ENCODE peak calls at places on chromosomes 13 and 19, in eight cellular contexts. One of them, this sample, is unnamed.

GRCh38 chr19:28039677-28040381 is 1173.1 kb downstream of the UQCRFS1 start:
- DNase-seq in tibial nerve: no peak
- DNase-seq in upper lobe of right lung: no peak
- DNase-seq in cardiac muscle cell: no peak
- DNase-seq in CD8-positive, alpha-beta memory T cell: no peak
- DNase-seq in HL-60: no peak
- DNase-seq in fibroblast of lung: no peak
- DNase-seq in OCI-LY7: no peak
- DNase-seq in this sample: no peak

GRCh38 chr13:110706570-110707378 is 858 bp upstream of the CARS2 start:
- DNase-seq in tibial nerve: no peak
- DNase-seq in upper lobe of right lung: no peak
- DNase-seq in cardiac muscle cell: no peak
- DNase-seq in CD8-positive, alpha-beta memory T cell: no peak
- DNase-seq in HL-60: no peak
- DNase-seq in fibroblast of lung: no peak
- DNase-seq in OCI-LY7: no peak
- DNase-seq in this sample: no peak

GRCh38 chr13:33514362-33514761 is 228.8 kb upstream of the STARD13 start:
- DNase-seq in tibial nerve: no peak
- DNase-seq in upper lobe of right lung: no peak
- DNase-seq in cardiac muscle cell: no peak
- DNase-seq in CD8-positive, alpha-beta memory T cell: no peak
- DNase-seq in HL-60: no peak
- DNase-seq in fibroblast of lung: no peak
- DNase-seq in OCI-LY7: peak
- DNase-seq in this sample: no peak

GRCh38 chr13:99312493-99312883 is 5.3 kb upstream of the GPR183 start:
- DNase-seq in tibial nerve: peak
- DNase-seq in upper lobe of right lung: peak
- DNase-seq in cardiac muscle cell: peak
- DNase-seq in CD8-positive, alpha-beta memory T cell: no peak
- DNase-seq in HL-60: peak
- DNase-seq in fibroblast of lung: peak
- DNase-seq in OCI-LY7: no peak
- DNase-seq in this sample: peak

GRCh38 chr19:18741566-18742121 is 49.5 kb downstream of the COMP start:
- DNase-seq in tibial nerve: no peak
- DNase-seq in upper lobe of right lung: peak
- DNase-seq in cardiac muscle cell: no peak
- DNase-seq in CD8-positive, alpha-beta memory T cell: no peak
- DNase-seq in HL-60: no peak
- DNase-seq in fibroblast of lung: no peak
- DNase-seq in OCI-LY7: no peak
- DNase-seq in this sample: no peak

GRCh38 chr19:1690570-1691307 is 38.3 kb upstream of the TCF3 start:
- DNase-seq in tibial nerve: no peak
- DNase-seq in upper lobe of right lung: peak
- DNase-seq in cardiac muscle cell: peak
- DNase-seq in CD8-positive, alpha-beta memory T cell: peak
- DNase-seq in HL-60: peak
- DNase-seq in fibroblast of lung: no peak
- DNase-seq in OCI-LY7: peak
- DNase-seq in this sample: no peak

GRCh38 chr13:20247403-20247802 is 15.3 kb upstream of the GJB6 start:
- DNase-seq in tibial nerve: no peak
- DNase-seq in upper lobe of right lung: no peak
- DNase-seq in cardiac muscle cell: no peak
- DNase-seq in CD8-positive, alpha-beta memory T cell: no peak
- DNase-seq in HL-60: no peak
- DNase-seq in fibroblast of lung: no peak
- DNase-seq in OCI-LY7: no peak
- DNase-seq in this sample: no peak

GRCh38 chr19:51600940-51601575 is 29.1 kb downstream of the SIGLEC5 start:
- DNase-seq in tibial nerve: no peak
- DNase-seq in upper lobe of right lung: no peak
- DNase-seq in cardiac muscle cell: peak
- DNase-seq in CD8-positive, alpha-beta memory T cell: peak
- DNase-seq in HL-60: peak
- DNase-seq in fibroblast of lung: no peak
- DNase-seq in OCI-LY7: no peak
- DNase-seq in this sample: no peak

GRCh38 chr13:75870397-75870801 is 234.3 kb downstream of the LMO7 start:
- DNase-seq in tibial nerve: no peak
- DNase-seq in upper lobe of right lung: no peak
- DNase-seq in cardiac muscle cell: peak
- DNase-seq in CD8-positive, alpha-beta memory T cell: no peak
- DNase-seq in HL-60: peak
- DNase-seq in fibroblast of lung: peak
- DNase-seq in OCI-LY7: peak
- DNase-seq in this sample: no peak

GRCh38 chr13:31355001-31355400 is 155.2 kb downstream of the B3GLCT start:
- DNase-seq in tibial nerve: no peak
- DNase-seq in upper lobe of right lung: no peak
- DNase-seq in cardiac muscle cell: no peak
- DNase-seq in CD8-positive, alpha-beta memory T cell: no peak
- DNase-seq in HL-60: no peak
- DNase-seq in fibroblast of lung: no peak
- DNase-seq in OCI-LY7: no peak
- DNase-seq in this sample: no peak

GRCh38 chr19:5314907-5315298 is 25.7 kb downstream of the PTPRS start:
- DNase-seq in tibial nerve: no peak
- DNase-seq in upper lobe of right lung: no peak
- DNase-seq in cardiac muscle cell: no peak
- DNase-seq in CD8-positive, alpha-beta memory T cell: no peak
- DNase-seq in HL-60: no peak
- DNase-seq in fibroblast of lung: no peak
- DNase-seq in OCI-LY7: no peak
- DNase-seq in this sample: no peak

GRCh38 chr13:108859202-108860012 is 230.0 kb downstream of the MYO16 start:
- DNase-seq in tibial nerve: no peak
- DNase-seq in upper lobe of right lung: no peak
- DNase-seq in cardiac muscle cell: peak
- DNase-seq in CD8-positive, alpha-beta memory T cell: no peak
- DNase-seq in HL-60: no peak
- DNase-seq in fibroblast of lung: peak
- DNase-seq in OCI-LY7: no peak
- DNase-seq in this sample: no peak

GRCh38 chr13:40211586-40211968 is 454.9 kb downstream of the FOXO1 start:
- DNase-seq in tibial nerve: no peak
- DNase-seq in upper lobe of right lung: no peak
- DNase-seq in cardiac muscle cell: no peak
- DNase-seq in CD8-positive, alpha-beta memory T cell: no peak
- DNase-seq in HL-60: no peak
- DNase-seq in fibroblast of lung: no peak
- DNase-seq in OCI-LY7: peak
- DNase-seq in this sample: no peak

DNA sequence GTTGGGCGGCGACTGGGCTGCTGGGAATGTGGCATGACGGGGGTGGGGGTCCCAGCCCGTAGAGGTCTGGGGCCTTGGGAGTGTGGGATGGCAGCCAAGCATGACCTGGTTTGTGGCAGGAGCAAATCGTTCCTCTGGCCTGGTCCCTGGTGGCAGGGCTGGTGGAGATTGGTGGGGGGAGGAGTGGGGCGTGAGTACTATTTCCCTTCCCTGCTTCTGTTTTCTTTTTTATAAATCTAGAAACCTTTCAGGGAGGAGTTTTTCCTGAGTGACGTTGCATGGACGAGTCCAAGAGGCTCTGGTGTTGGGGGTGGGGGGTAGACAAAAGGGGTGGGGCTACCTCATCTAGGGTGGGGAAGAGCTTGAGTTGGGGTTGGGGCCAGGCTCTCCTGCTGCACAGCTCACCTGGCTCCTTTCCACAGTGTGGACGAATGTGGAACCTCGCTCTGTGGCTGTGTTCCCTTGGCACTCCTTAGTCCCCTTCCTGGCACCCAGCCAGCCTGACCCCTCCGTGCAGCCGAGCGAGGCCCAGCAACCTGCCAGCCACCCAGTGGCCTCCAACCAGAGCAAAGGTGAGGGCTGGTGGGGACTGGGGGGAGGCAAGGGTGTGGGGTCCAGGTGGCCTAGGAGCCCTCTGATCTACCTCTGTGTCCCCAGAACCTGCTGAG is 15.4 kb upstream of the PRR19 start:
- DNase-seq in tibial nerve: no peak
- DNase-seq in upper lobe of right lung: no peak
- DNase-seq in cardiac muscle cell: peak
- DNase-seq in CD8-positive, alpha-beta memory T cell: no peak
- DNase-seq in HL-60: no peak
- DNase-seq in fibroblast of lung: peak
- DNase-seq in OCI-LY7: peak
- DNase-seq in this sample: no peak
- H3K27ac ChIP-seq in tibial nerve: peak
- H3K27ac ChIP-seq in upper lobe of right lung: no peak
- H3K27ac ChIP-seq in cardiac muscle cell: no peak
- H3K27ac ChIP-seq in CD8-positive, alpha-beta memory T cell: peak
- H3K27ac ChIP-seq in HL-60: no peak
- H3K27ac ChIP-seq in fibroblast of lung: peak
- H3K27ac ChIP-seq in OCI-LY7: peak
- H3K27ac ChIP-seq in this sample: peak

GRCh38 chr19:7513809-7514642 is 1.9 kb upstream of the ZNF358 start:
- DNase-seq in tibial nerve: no peak
- DNase-seq in upper lobe of right lung: no peak
- DNase-seq in cardiac muscle cell: no peak
- DNase-seq in CD8-positive, alpha-beta memory T cell: no peak
- DNase-seq in HL-60: no peak
- DNase-seq in fibroblast of lung: no peak
- DNase-seq in OCI-LY7: no peak
- DNase-seq in this sample: no peak
- H3K27ac ChIP-seq in tibial nerve: no peak
- H3K27ac ChIP-seq in upper lobe of right lung: peak
- H3K27ac ChIP-seq in cardiac muscle cell: no peak
- H3K27ac ChIP-seq in CD8-positive, alpha-beta memory T cell: no peak
- H3K27ac ChIP-seq in HL-60: no peak
- H3K27ac ChIP-seq in fibroblast of lung: no peak
- H3K27ac ChIP-seq in OCI-LY7: no peak
- H3K27ac ChIP-seq in this sample: no peak

DNA sequence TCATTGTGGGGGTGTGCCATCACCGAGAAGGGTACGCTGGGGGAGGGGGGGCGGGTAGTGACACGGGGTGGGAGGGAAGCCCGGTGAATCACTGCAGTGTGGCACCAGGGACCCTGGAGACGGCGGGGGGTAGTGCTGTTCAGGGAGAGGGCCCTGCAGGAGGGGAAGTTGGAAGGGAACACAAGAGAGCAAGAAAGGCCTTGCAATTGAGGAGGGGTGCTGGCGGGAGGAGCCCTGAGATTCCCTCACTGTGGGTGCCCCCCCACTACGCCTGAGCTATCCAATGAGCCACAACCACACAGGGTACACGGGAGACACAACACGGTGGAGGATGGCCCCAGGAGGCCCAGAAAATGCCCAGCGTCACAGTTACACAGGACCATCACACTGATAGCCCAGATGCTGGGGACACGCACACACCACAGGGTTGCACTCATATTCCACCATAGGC is 516 bp upstream of the ATP1A3 start:
- DNase-seq in tibial nerve: no peak
- DNase-seq in upper lobe of right lung: no peak
- DNase-seq in cardiac muscle cell: no peak
- DNase-seq in CD8-positive, alpha-beta memory T cell: no peak
- DNase-seq in HL-60: no peak
- DNase-seq in fibroblast of lung: no peak
- DNase-seq in OCI-LY7: peak
- DNase-seq in this sample: no peak
- H3K27ac ChIP-seq in tibial nerve: no peak
- H3K27ac ChIP-seq in upper lobe of right lung: no peak
- H3K27ac ChIP-seq in cardiac muscle cell: no peak
- H3K27ac ChIP-seq in CD8-positive, alpha-beta memory T cell: no peak
- H3K27ac ChIP-seq in HL-60: no peak
- H3K27ac ChIP-seq in fibroblast of lung: no peak
- H3K27ac ChIP-seq in OCI-LY7: no peak
- H3K27ac ChIP-seq in this sample: no peak

GRCh38 chr19:17328517-17329060 is 6.1 kb downstream of the ANO8 start:
- DNase-seq in tibial nerve: no peak
- DNase-seq in upper lobe of right lung: no peak
- DNase-seq in cardiac muscle cell: no peak
- DNase-seq in CD8-positive, alpha-beta memory T cell: peak
- DNase-seq in HL-60: no peak
- DNase-seq in fibroblast of lung: no peak
- DNase-seq in OCI-LY7: no peak
- DNase-seq in this sample: no peak
- H3K27ac ChIP-seq in tibial nerve: peak
- H3K27ac ChIP-seq in upper lobe of right lung: peak
- H3K27ac ChIP-seq in cardiac muscle cell: no peak
- H3K27ac ChIP-seq in CD8-positive, alpha-beta memory T cell: peak
- H3K27ac ChIP-seq in HL-60: no peak
- H3K27ac ChIP-seq in fibroblast of lung: no peak
- H3K27ac ChIP-seq in OCI-LY7: no peak
- H3K27ac ChIP-seq in this sample: no peak

GRCh38 chr13:106403280-106403679 is 132.2 kb downstream of the EFNB2 start:
- DNase-seq in tibial nerve: no peak
- DNase-seq in upper lobe of right lung: no peak
- DNase-seq in cardiac muscle cell: no peak
- DNase-seq in CD8-positive, alpha-beta memory T cell: no peak
- DNase-seq in HL-60: no peak
- DNase-seq in fibroblast of lung: no peak
- DNase-seq in OCI-LY7: no peak
- DNase-seq in this sample: no peak
- H3K27ac ChIP-seq in tibial nerve: no peak
- H3K27ac ChIP-seq in upper lobe of right lung: no peak
- H3K27ac ChIP-seq in cardiac muscle cell: no peak
- H3K27ac ChIP-seq in CD8-positive, alpha-beta memory T cell: no peak
- H3K27ac ChIP-seq in HL-60: no peak
- H3K27ac ChIP-seq in fibroblast of lung: no peak
- H3K27ac ChIP-seq in OCI-LY7: no peak
- H3K27ac ChIP-seq in this sample: no peak

DNA sequence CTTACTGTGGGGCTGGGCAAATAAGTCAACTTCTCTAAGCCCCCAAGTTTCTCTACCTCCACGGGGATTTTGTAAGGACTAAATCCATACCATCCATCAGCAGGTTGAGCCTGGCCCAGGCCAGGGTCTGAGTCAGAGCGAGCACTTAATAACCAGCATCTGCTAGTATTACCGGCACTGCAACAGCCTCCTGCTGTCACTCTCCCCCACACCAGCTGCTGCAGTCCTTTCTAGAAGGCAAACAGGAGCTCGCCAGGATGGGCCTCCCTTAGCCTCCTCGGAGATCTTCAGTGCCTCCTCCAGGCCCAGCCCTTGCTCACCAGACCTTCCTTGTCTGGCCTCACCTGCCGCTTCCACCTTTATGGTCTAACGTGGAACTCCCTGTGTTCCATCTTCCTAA is 3.2 kb downstream of the NAPA start:
- DNase-seq in tibial nerve: no peak
- DNase-seq in upper lobe of right lung: no peak
- DNase-seq in cardiac muscle cell: peak
- DNase-seq in CD8-positive, alpha-beta memory T cell: no peak
- DNase-seq in HL-60: no peak
- DNase-seq in fibroblast of lung: no peak
- DNase-seq in OCI-LY7: no peak
- DNase-seq in this sample: no peak
- H3K27ac ChIP-seq in tibial nerve: peak
- H3K27ac ChIP-seq in upper lobe of right lung: peak
- H3K27ac ChIP-seq in cardiac muscle cell: no peak
- H3K27ac ChIP-seq in CD8-positive, alpha-beta memory T cell: no peak
- H3K27ac ChIP-seq in HL-60: no peak
- H3K27ac ChIP-seq in fibroblast of lung: peak
- H3K27ac ChIP-seq in OCI-LY7: no peak
- H3K27ac ChIP-seq in this sample: peak

GRCh38 chr13:23175920-23176319 is 4.9 kb upstream of the SGCG start:
- DNase-seq in tibial nerve: no peak
- DNase-seq in upper lobe of right lung: no peak
- DNase-seq in cardiac muscle cell: peak
- DNase-seq in CD8-positive, alpha-beta memory T cell: no peak
- DNase-seq in HL-60: no peak
- DNase-seq in fibroblast of lung: peak
- DNase-seq in OCI-LY7: no peak
- DNase-seq in this sample: no peak
- H3K27ac ChIP-seq in tibial nerve: no peak
- H3K27ac ChIP-seq in upper lobe of right lung: no peak
- H3K27ac ChIP-seq in cardiac muscle cell: no peak
- H3K27ac ChIP-seq in CD8-positive, alpha-beta memory T cell: no peak
- H3K27ac ChIP-seq in HL-60: no peak
- H3K27ac ChIP-seq in fibroblast of lung: no peak
- H3K27ac ChIP-seq in OCI-LY7: no peak
- H3K27ac ChIP-seq in this sample: no peak

This sample was measured in substantia nigra.